ENCODE peak calls at places on chromosome 3, in five cellular contexts. Y is progenitor cell of endocrine pancreas, S is prostate gland, B is mucosa of descending colon, P is heart right ventricle. G is an unnamed sample.

GRCh38 chr3:46908294-46908985 is 30.9 kb downstream of the PTH1R start:
- DNase-seq in S (no peak), B (peak), Y (no peak), P (no peak), G (no peak)

GRCh38 chr3:48826451-48826850 is 21.2 kb downstream of the PRKAR2A start:
- DNase-seq in S (no peak), P (no peak), B (no peak), Y (no peak), G (no peak)

GRCh38 chr3:196219194-196219969 is 3.0 kb downstream of the SLC51A start:
- DNase-seq in P (peak), B (peak), Y (no peak), S (no peak), G (no peak)

GRCh38 chr3:71512000-71512399 is 71.5 kb downstream of the FOXP1 start:
- DNase-seq in P (no peak), Y (no peak), S (no peak), B (peak), G (no peak)

GRCh38 chr3:100844063-100844936 is 135.0 kb downstream of the TFG start:
- DNase-seq in Y (no peak), B (no peak), S (peak), P (no peak), G (no peak)

GRCh38 chr3:194327414-194328079 is 23.6 kb downstream of the CPN2 start:
- DNase-seq in B (no peak), P (no peak), Y (no peak), S (no peak), G (no peak)

GRCh38 chr3:127034990-127035652 is 52.2 kb downstream of the PLXNA1 start:
- DNase-seq in P (no peak), Y (no peak), B (no peak), S (no peak), G (no peak)

GRCh38 chr3:127019449-127019848 is 36.5 kb downstream of the PLXNA1 start:
- DNase-seq in S (peak), B (no peak), P (no peak), Y (no peak), G (no peak)

GRCh38 chr3:29436612-29437313 is 155.9 kb downstream of the RBMS3 start:
- DNase-seq in B (no peak), P (no peak), Y (no peak), S (no peak), G (no peak)

GRCh38 chr3:46370784-46371183 is at the start of gene CCR5:
- DNase-seq in Y (no peak), P (no peak), S (no peak), B (no peak), G (no peak)

GRCh38 chr3:134751831-134752230 is 43.2 kb upstream of the EPHB1 start:
- DNase-seq in P (no peak), S (no peak), Y (no peak), B (no peak), G (no peak)

GRCh38 chr3:134333522-134334181 is 40.6 kb downstream of the AMOTL2 start:
- DNase-seq in B (no peak), S (no peak), Y (no peak), P (no peak), G (no peak)

GRCh38 chr3:170726976-170727661 is 141.2 kb upstream of the SLC7A14 start:
- DNase-seq in Y (no peak), P (no peak), B (no peak), S (no peak), G (peak)

GRCh38 chr3:122012821-122013220 is 9.2 kb downstream of the ILDR1 start:
- DNase-seq in Y (no peak), P (no peak), S (no peak), B (no peak), G (no peak)

GRCh38 chr3:148789156-148789555 is 38.5 kb upstream of the CPB1 start:
- DNase-seq in P (no peak), B (no peak), S (no peak), Y (no peak), G (no peak)

GRCh38 chr3:177928156-177928555 is 608.1 kb upstream of the KCNMB2 start:
- DNase-seq in S (no peak), Y (no peak), P (no peak), B (no peak), G (peak)

GRCh38 chr3:57383421-57383820 is 90.9 kb upstream of the ASB14 start:
- DNase-seq in S (no peak), P (no peak), Y (no peak), B (no peak), G (no peak)

GRCh38 chr3:10238330-10238995 is 9.8 kb upstream of the TATDN2 start:
- DNase-seq in B (no peak), Y (no peak), S (no peak), P (no peak), G (no peak)

GRCh38 chr3:197256836-197257444 is 41.5 kb downstream of the DLG1 start:
- DNase-seq in Y (no peak), B (peak), S (peak), P (peak), G (peak)

GRCh38 chr3:49720383-49721164 is 1.1 kb upstream of the AMIGO3 start:
- DNase-seq in P (no peak), B (no peak), Y (no peak), S (no peak), G (no peak)

GRCh38 chr3:184379375-184380209 is at the start of gene CHRD:
- DNase-seq in S (no peak), P (no peak), Y (no peak), B (no peak), G (no peak)

GRCh38 chr3:109563149-109563548 is 225.8 kb upstream of the DPPA4 start:
- DNase-seq in Y (no peak), S (no peak), B (peak), P (no peak), G (no peak)

GRCh38 chr3:171314341-171314740 is 145.9 kb downstream of the TNIK start:
- DNase-seq in Y (no peak), S (no peak), B (no peak), P (no peak), G (no peak)

GRCh38 chr3:19885468-19885867 is 48.5 kb downstream of the EFHB start:
- DNase-seq in Y (no peak), S (no peak), P (peak), B (peak), G (peak)

GRCh38 chr3:119950666-119951325 is 143.5 kb downstream of the GSK3B start:
- DNase-seq in S (no peak), P (no peak), B (no peak), Y (no peak), G (no peak)

GRCh38 chr3:184336484-184337230 is 743 bp upstream of the FAM131A start:
- DNase-seq in P (peak), S (peak), Y (no peak), B (peak), G (no peak)

GRCh38 chr3:102471001-102471400 is 36.2 kb downstream of the ZPLD1 start:
- DNase-seq in B (no peak), P (no peak), S (no peak), Y (no peak), G (no peak)

GRCh38 chr3:71689305-71689704 is 35.9 kb downstream of the EIF4E3 start:
- DNase-seq in B (no peak), S (no peak), P (no peak), Y (no peak), G (peak)

GRCh38 chr3:188595890-188596376 is 442.0 kb downstream of the LPP start:
- DNase-seq in B (no peak), P (no peak), S (no peak), Y (no peak), G (no peak)

GRCh38 chr3:101533603-101533968 is 20.6 kb upstream of the SENP7 start:
- DNase-seq in P (no peak), B (no peak), Y (no peak), S (no peak), G (no peak)

GRCh38 chr3:170724599-170724998 is 138.7 kb upstream of the SLC7A14 start:
- DNase-seq in S (no peak), B (peak), P (no peak), Y (no peak), G (no peak)

GRCh38 chr3:8416965-8417364 is 84.7 kb upstream of the LMCD1 start:
- DNase-seq in Y (no peak), P (no peak), S (no peak), B (peak), G (peak)

GRCh38 chr3:197303452-197303851 is 5.0 kb upstream of the DLG1 start:
- DNase-seq in B (no peak), Y (no peak), S (no peak), P (no peak), G (no peak)

GRCh38 chr3:63521657-63522056 is 130.8 kb upstream of the SNTN start:
- DNase-seq in Y (no peak), P (no peak), B (no peak), S (no peak), G (no peak)

GRCh38 chr3:150760431-150761200 is 2.4 kb downstream of the SIAH2 start:
- DNase-seq in S (no peak), P (no peak), B (no peak), Y (no peak), G (no peak)

GRCh38 chr3:11634081-11634635 is 9.6 kb downstream of the VGLL4 start:
- DNase-seq in Y (no peak), S (no peak), P (peak), B (no peak), G (no peak)

GRCh38 chr3:24019585-24019984 is 74.5 kb downstream of the NR1D2 start:
- DNase-seq in P (no peak), B (no peak), Y (no peak), S (no peak), G (no peak)

GRCh38 chr3:24023249-24023648 is 78.2 kb downstream of the NR1D2 start:
- DNase-seq in B (no peak), Y (no peak), P (no peak), S (no peak), G (no peak)

GRCh38 chr3:24018784-24019570 is 73.9 kb downstream of the NR1D2 start:
- DNase-seq in B (no peak), P (no peak), Y (no peak), S (peak), G (no peak)

GRCh38 chr3:24017305-24017704 is 72.2 kb downstream of the NR1D2 start:
- DNase-seq in Y (no peak), S (no peak), P (peak), B (no peak), G (no peak)

GRCh38 chr3:24020036-24020691 is 75.1 kb downstream of the NR1D2 start:
- DNase-seq in P (no peak), Y (no peak), B (no peak), S (no peak), G (no peak)
- TF ChIP-seq CTCF in P (no peak), Y (no peak), B (no peak), S (no peak), G (no peak)

GRCh38 chr3:73768594-73769308 is 144.0 kb upstream of the PDZRN3 start:
- DNase-seq in P (no peak), Y (no peak), S (no peak), B (no peak), G (no peak)
- TF ChIP-seq CTCF in P (no peak), Y (no peak), S (no peak), B (no peak), G (no peak)

GRCh38 chr3:40847571-40847992 is 322.8 kb downstream of the ZNF621 start:
- DNase-seq in Y (no peak), B (peak), P (peak), S (peak), G (no peak)
- TF ChIP-seq CTCF in Y (no peak), B (no peak), P (no peak), S (no peak), G (no peak)

GRCh38 chr3:129442486-129442885 is 2.5 kb downstream of the IFT122 start:
- DNase-seq in P (no peak), Y (no peak), S (no peak), B (no peak), G (no peak)

GRCh38 chr3:129441215-129441614 is 1.2 kb downstream of the IFT122 start:
- DNase-seq in P (no peak), B (no peak), S (no peak), Y (no peak), G (no peak)

GRCh38 chr3:129442947-129443346 is 2.9 kb downstream of the IFT122 start:
- DNase-seq in B (no peak), Y (no peak), P (no peak), S (no peak), G (no peak)

GRCh38 chr3:129440648-129441190 is 695 bp downstream of the IFT122 start:
- DNase-seq in Y (no peak), P (no peak), B (no peak), S (no peak), G (no peak)

DNA sequence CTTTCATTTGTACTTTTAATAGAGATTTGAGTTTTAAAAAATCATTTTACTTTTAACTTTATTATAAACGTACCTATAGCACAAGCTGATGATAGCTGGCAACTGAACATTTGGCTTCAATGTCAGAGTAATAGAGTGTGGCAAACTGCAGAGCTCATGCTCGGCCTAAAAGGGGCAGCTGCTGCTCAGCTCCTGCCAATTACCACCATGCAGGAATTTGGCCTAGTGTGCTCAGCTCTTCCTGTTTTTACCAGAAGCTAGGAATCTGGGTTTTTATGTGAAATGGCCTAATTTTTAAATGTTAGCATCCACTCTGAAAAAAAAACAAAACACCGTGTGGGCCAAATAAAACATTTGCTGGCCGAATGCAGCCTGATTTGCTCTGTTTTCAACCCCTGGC is 1.8 kb downstream of the IFT122 start:
- DNase-seq in P (peak), S (no peak), Y (no peak), B (no peak), G (no peak)
- TF ChIP-seq CTCF in P (no peak), S (no peak), Y (no peak), B (no peak), G (no peak)

DNA sequence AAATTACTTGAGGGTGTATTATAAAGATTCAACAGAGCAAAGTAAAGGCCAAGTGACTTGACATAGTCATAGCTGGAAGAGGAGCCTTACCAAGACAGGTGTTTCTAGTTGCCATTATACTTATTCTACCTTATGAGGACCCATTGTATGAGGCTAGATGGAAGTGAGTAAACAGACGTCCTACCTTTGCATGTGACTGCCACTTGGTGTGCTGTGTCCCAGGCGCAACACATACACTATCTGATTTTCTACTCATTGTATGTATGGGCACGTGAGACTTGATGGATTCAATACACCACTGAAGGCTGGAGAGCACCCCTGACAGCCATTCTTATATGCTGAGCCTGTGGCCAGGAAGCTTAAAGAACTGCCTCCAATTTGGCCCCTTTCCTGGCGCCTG is 40.5 kb downstream of the BOC start:
- DNase-seq in S (no peak), Y (no peak), P (no peak), B (no peak), G (no peak)
- TF ChIP-seq CTCF in S (no peak), Y (no peak), P (no peak), B (no peak), G (no peak)

DNA sequence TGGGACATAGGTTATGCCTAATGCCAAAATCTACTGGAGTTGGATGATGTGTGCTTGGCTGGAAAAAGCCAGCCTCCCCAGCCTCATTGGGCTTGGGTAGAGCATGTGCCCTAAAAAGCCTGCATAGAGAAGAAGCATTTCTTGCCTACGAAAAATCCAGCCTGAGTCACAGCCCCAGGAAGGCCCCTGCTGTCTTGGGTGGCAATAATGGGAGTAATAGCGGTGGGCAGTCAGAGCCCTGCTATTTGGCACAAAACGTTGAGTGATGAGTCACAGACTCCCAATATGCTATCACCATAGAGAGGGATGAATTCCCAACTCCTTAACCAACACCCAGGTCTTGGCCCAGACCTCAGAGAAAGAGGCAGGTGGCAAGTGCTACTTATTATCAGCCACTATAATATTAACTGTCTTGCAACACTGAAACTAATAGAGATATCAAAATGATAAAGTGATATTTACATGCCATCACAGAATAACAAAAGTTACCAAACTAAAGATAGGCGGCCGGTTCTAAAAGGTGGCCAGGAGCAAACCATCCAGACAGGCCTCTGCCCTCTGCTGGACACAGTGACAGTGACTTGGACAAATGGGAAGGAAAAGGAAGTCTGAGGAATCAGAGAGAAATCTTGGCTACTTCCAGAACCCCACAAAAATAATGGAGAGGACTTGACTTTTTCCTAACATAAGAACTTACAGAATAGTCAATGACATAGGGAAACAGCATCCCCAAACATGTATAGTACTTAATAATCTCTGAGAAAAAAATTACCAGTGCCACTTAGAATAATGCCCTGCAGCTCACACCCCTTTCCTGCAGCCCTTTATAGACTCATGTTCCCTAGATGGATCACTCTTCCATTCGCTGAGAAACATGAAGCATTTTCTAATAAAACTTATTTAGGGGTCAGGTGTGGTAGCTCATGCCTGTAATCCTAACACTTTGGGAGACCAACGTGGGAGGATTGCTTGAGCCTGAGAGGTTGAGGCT is 51.9 kb upstream of the MUC13 start:
- DNase-seq in P (no peak), B (peak), Y (no peak), S (peak), G (peak)
- TF ChIP-seq CTCF in P (no peak), B (peak), Y (peak), S (peak), G (peak)